ENCODE peak calls at places on chromosome 13, in eight cellular contexts. M, P, W, O, Q, T, G and E are unnamed samples.

GRCh38 chr13:92896842-92897241 is 329.8 kb upstream of the GPC6 start:
- DNase-seq in M (no peak), P (peak; percentile 37), W (peak; percentile 0), O (no peak), Q (peak; percentile 14), T (no peak), G (no peak), E (no peak)

GRCh38 chr13:30892966-30893365 is 13.1 kb upstream of the MEDAG start:
- DNase-seq in M (no peak), P (no peak), W (no peak), O (no peak), Q (peak; percentile 20), T (peak; percentile 21), G (peak; percentile 51), E (no peak)

GRCh38 chr13:102555914-102556553 is 40.8 kb upstream of the TPP2 start:
- DNase-seq in M (no peak), P (no peak), W (peak; percentile 20), O (no peak), Q (peak; percentile 60), T (no peak), G (no peak), E (no peak)

GRCh38 chr13:20129076-20129475 is 31.8 kb downstream of the GJA3 start:
- DNase-seq in M (no peak), P (no peak), W (no peak), O (no peak), Q (no peak), T (no peak), G (no peak), E (no peak)

GRCh38 chr13:90696254-90696653 is 651.2 kb upstream of the MIR17HG start:
- DNase-seq in M (no peak), P (no peak), W (no peak), O (no peak), Q (peak; percentile 79), T (no peak), G (no peak), E (no peak)

GRCh38 chr13:100280681-100281080 is 191.8 kb downstream of the PCCA start:
- DNase-seq in M (no peak), P (no peak), W (no peak), O (no peak), Q (peak; percentile 29), T (no peak), G (no peak), E (no peak)

GRCh38 chr13:20519887-20520286 is 5.8 kb downstream of the CRYL1 start:
- DNase-seq in M (no peak), P (no peak), W (peak; percentile 36), O (no peak), Q (no peak), T (no peak), G (no peak), E (no peak)

GRCh38 chr13:44768233-44768632 is 192.1 kb upstream of the TSC22D1 start:
- DNase-seq in M (no peak), P (no peak), W (no peak), O (no peak), Q (no peak), T (no peak), G (no peak), E (no peak)

GRCh38 chr13:113869263-113869662 is 5.4 kb upstream of the GAS6 start:
- DNase-seq in M (no peak), P (no peak), W (no peak), O (no peak), Q (no peak), T (no peak), G (no peak), E (no peak)

GRCh38 chr13:103952183-103952582 is 886.0 kb upstream of the SLC10A2 start:
- DNase-seq in M (no peak), P (no peak), W (no peak), O (no peak), Q (no peak), T (no peak), G (no peak), E (no peak)

GRCh38 chr13:107678075-107678689 is 537.2 kb downstream of the LIG4 start:
- DNase-seq in M (no peak), P (no peak), W (no peak), O (no peak), Q (no peak), T (no peak), G (no peak), E (no peak)

GRCh38 chr13:59545007-59545406 is 618.7 kb downstream of the DIAPH3 start:
- DNase-seq in M (no peak), P (no peak), W (no peak), O (no peak), Q (no peak), T (no peak), G (no peak), E (no peak)

GRCh38 chr13:29196409-29197074 is 376.4 kb downstream of the MTUS2 start:
- DNase-seq in M (no peak), P (no peak), W (no peak), O (no peak), Q (no peak), T (no peak), G (no peak), E (no peak)

GRCh38 chr13:46211116-46211515 is 612 bp upstream of the LRRC63 start:
- DNase-seq in M (no peak), P (peak; percentile 10), W (no peak), O (no peak), Q (peak; percentile 8), T (no peak), G (no peak), E (no peak)

GRCh38 chr13:49791214-49791752 is 1.2 kb downstream of the KPNA3 start:
- DNase-seq in M (no peak), P (no peak), W (peak; percentile 9), O (no peak), Q (peak; percentile 2), T (no peak), G (no peak), E (no peak)

GRCh38 chr13:35140321-35140720 is 198.3 kb downstream of the NBEA start:
- DNase-seq in M (no peak), P (no peak), W (no peak), O (no peak), Q (no peak), T (no peak), G (no peak), E (no peak)

GRCh38 chr13:30520571-30520970 is 54.8 kb upstream of the HMGB1 start:
- DNase-seq in M (no peak), P (no peak), W (no peak), O (no peak), Q (peak; percentile 49), T (no peak), G (no peak), E (no peak)

GRCh38 chr13:59806801-59807200 is 356.9 kb downstream of the DIAPH3 start:
- DNase-seq in M (no peak), P (no peak), W (no peak), O (no peak), Q (no peak), T (no peak), G (no peak), E (no peak)

GRCh38 chr13:111854403-111854802 is 212.5 kb upstream of the SOX1 start:
- DNase-seq in M (no peak), P (no peak), W (no peak), O (no peak), Q (no peak), T (no peak), G (no peak), E (no peak)

GRCh38 chr13:32278456-32278855 is 36.7 kb downstream of the ZAR1L start:
- DNase-seq in M (no peak), P (no peak), W (peak; percentile 9), O (no peak), Q (no peak), T (no peak), G (no peak), E (no peak)

GRCh38 chr13:74200081-74200480 is 65.9 kb upstream of the KLF12 start:
- DNase-seq in M (no peak), P (no peak), W (no peak), O (no peak), Q (no peak), T (no peak), G (no peak), E (no peak)

GRCh38 chr13:97944396-97945029 is 9.0 kb upstream of the IPO5 start:
- DNase-seq in M (no peak), P (no peak), W (no peak), O (no peak), Q (peak; percentile 40), T (no peak), G (no peak), E (no peak)

GRCh38 chr13:95620498-95621140 is 23.9 kb downstream of the DZIP1 start:
- DNase-seq in M (no peak), P (no peak), W (no peak), O (no peak), Q (no peak), T (no peak), G (no peak), E (no peak)

GRCh38 chr13:49895826-49896225 is 40.3 kb downstream of the SPRYD7 start:
- DNase-seq in M (no peak), P (no peak), W (no peak), O (no peak), Q (no peak), T (no peak), G (no peak), E (no peak)

GRCh38 chr13:102039264-102039663 is 362.6 kb downstream of the FGF14 start:
- DNase-seq in M (no peak), P (no peak), W (no peak), O (no peak), Q (no peak), T (no peak), G (no peak), E (no peak)

GRCh38 chr13:22114630-22115311 is 443.9 kb downstream of the FGF9 start:
- DNase-seq in M (no peak), P (no peak), W (no peak), O (no peak), Q (no peak), T (no peak), G (no peak), E (no peak)

GRCh38 chr13:21550918-21551317 is 53.1 kb downstream of the MICU2 start:
- DNase-seq in M (no peak), P (no peak), W (no peak), O (no peak), Q (no peak), T (no peak), G (no peak), E (no peak)

GRCh38 chr13:36778083-36778671 is 40.8 kb upstream of the RFXAP start:
- DNase-seq in M (no peak), P (no peak), W (no peak), O (no peak), Q (peak; percentile 25), T (no peak), G (no peak), E (no peak)

GRCh38 chr13:98443329-98443728 is 133.6 kb downstream of the STK24 start:
- DNase-seq in M (no peak), P (no peak), W (peak; percentile 23), O (no peak), Q (peak; percentile 67), T (no peak), G (no peak), E (no peak)

GRCh38 chr13:91426913-91427312 is 28.5 kb downstream of the GPC5 start:
- DNase-seq in M (no peak), P (no peak), W (no peak), O (no peak), Q (no peak), T (no peak), G (no peak), E (no peak)

GRCh38 chr13:74647991-74648390 is 513.8 kb upstream of the KLF12 start:
- DNase-seq in M (no peak), P (no peak), W (no peak), O (no peak), Q (no peak), T (no peak), G (no peak), E (no peak)

GRCh38 chr13:112895521-112896465 is 73.2 kb upstream of the MCF2L start:
- DNase-seq in M (no peak), P (no peak), W (no peak), O (no peak), Q (no peak), T (no peak), G (no peak), E (no peak)

GRCh38 chr13:102018716-102019115 is 383.1 kb downstream of the FGF14 start:
- DNase-seq in M (no peak), P (no peak), W (no peak), O (no peak), Q (no peak), T (no peak), G (no peak), E (no peak)

GRCh38 chr13:87128006-87128405 is 543.2 kb upstream of the SLITRK5 start:
- DNase-seq in M (no peak), P (no peak), W (peak; percentile 33), O (no peak), Q (no peak), T (no peak), G (no peak), E (no peak)